ENCODE peak calls at places on chromosomes 11 and 22, in eight cellular contexts. One of them, this sample, is unnamed.

GRCh38 chr11:45741032-45741431 is 63.9 kb upstream of the SLC35C1 start:
- DNase-seq in stomach: no peak
- DNase-seq in HCT116: no peak
- DNase-seq in heart left ventricle: no peak
- DNase-seq in uterus: no peak
- DNase-seq in adrenal gland: no peak
- DNase-seq in Peyer's patch: no peak
- DNase-seq in ovary: no peak
- DNase-seq in this sample: no peak

GRCh38 chr22:46077669-46078099 is 72.6 kb upstream of the PPARA start:
- DNase-seq in stomach: peak
- DNase-seq in HCT116: no peak
- DNase-seq in heart left ventricle: peak
- DNase-seq in uterus: peak
- DNase-seq in adrenal gland: peak
- DNase-seq in Peyer's patch: no peak
- DNase-seq in ovary: no peak
- DNase-seq in this sample: no peak

GRCh38 chr11:131095501-131096185 is 179.4 kb upstream of the SNX19 start:
- DNase-seq in stomach: no peak
- DNase-seq in HCT116: no peak
- DNase-seq in heart left ventricle: no peak
- DNase-seq in uterus: no peak
- DNase-seq in adrenal gland: no peak
- DNase-seq in Peyer's patch: no peak
- DNase-seq in ovary: no peak
- DNase-seq in this sample: no peak

GRCh38 chr11:88352139-88352538 is 14.6 kb upstream of the CTSC start:
- DNase-seq in stomach: no peak
- DNase-seq in HCT116: no peak
- DNase-seq in heart left ventricle: no peak
- DNase-seq in uterus: no peak
- DNase-seq in adrenal gland: no peak
- DNase-seq in Peyer's patch: no peak
- DNase-seq in ovary: no peak
- DNase-seq in this sample: no peak

GRCh38 chr11:75024068-75024449 is 35.3 kb downstream of the NEU3 start:
- DNase-seq in stomach: no peak
- DNase-seq in HCT116: no peak
- DNase-seq in heart left ventricle: no peak
- DNase-seq in uterus: no peak
- DNase-seq in adrenal gland: no peak
- DNase-seq in Peyer's patch: no peak
- DNase-seq in ovary: no peak
- DNase-seq in this sample: no peak

GRCh38 chr22:24105018-24105360 is 76.3 kb upstream of the SUSD2 start:
- DNase-seq in stomach: no peak
- DNase-seq in HCT116: no peak
- DNase-seq in heart left ventricle: peak
- DNase-seq in uterus: no peak
- DNase-seq in adrenal gland: no peak
- DNase-seq in Peyer's patch: no peak
- DNase-seq in ovary: no peak
- DNase-seq in this sample: no peak

GRCh38 chr22:46038516-46039430 is 61.8 kb upstream of the WNT7B start:
- DNase-seq in stomach: no peak
- DNase-seq in HCT116: no peak
- DNase-seq in heart left ventricle: no peak
- DNase-seq in uterus: peak
- DNase-seq in adrenal gland: peak
- DNase-seq in Peyer's patch: peak
- DNase-seq in ovary: peak
- DNase-seq in this sample: no peak

GRCh38 chr11:100759106-100759505 is 72.0 kb downstream of the ARHGAP42 start:
- DNase-seq in stomach: no peak
- DNase-seq in HCT116: no peak
- DNase-seq in heart left ventricle: no peak
- DNase-seq in uterus: no peak
- DNase-seq in adrenal gland: no peak
- DNase-seq in Peyer's patch: no peak
- DNase-seq in ovary: no peak
- DNase-seq in this sample: no peak

GRCh38 chr11:14803846-14804245 is 88.2 kb downstream of the CYP2R1 start:
- DNase-seq in stomach: no peak
- DNase-seq in HCT116: no peak
- DNase-seq in heart left ventricle: no peak
- DNase-seq in uterus: no peak
- DNase-seq in adrenal gland: no peak
- DNase-seq in Peyer's patch: no peak
- DNase-seq in ovary: no peak
- DNase-seq in this sample: no peak

DNA sequence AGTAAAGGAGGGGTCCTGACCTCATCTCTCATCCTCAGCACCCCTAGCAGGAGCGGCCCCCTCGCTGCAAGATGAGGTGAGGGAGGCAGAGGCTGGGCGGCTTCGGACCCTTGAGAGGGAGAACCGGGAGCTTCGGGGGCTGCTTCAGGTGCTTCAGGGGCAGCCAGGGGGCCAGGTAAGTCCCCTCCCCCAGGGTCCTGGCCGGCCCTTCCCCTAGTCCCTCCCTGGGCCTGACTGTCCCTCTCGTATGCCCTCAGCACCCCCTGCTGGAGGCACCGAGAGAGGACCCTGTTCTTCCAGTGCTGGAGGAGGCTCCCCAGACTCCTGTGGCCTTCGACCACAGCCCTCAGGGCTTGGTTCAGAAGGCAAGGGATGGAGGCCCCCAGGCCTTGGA is 3.7 kb downstream of the CCDC88B start:
- DNase-seq in stomach: peak
- DNase-seq in HCT116: no peak
- DNase-seq in heart left ventricle: no peak
- DNase-seq in uterus: no peak
- DNase-seq in adrenal gland: no peak
- DNase-seq in Peyer's patch: peak
- DNase-seq in ovary: no peak
- DNase-seq in this sample: no peak
- H3K4me3 ChIP-seq in stomach: no peak
- H3K4me3 ChIP-seq in HCT116: no peak
- H3K4me3 ChIP-seq in heart left ventricle: no peak
- H3K4me3 ChIP-seq in uterus: no peak
- H3K4me3 ChIP-seq in adrenal gland: no peak
- H3K4me3 ChIP-seq in Peyer's patch: no peak
- H3K4me3 ChIP-seq in ovary: no peak
- H3K4me3 ChIP-seq in this sample: no peak

DNA sequence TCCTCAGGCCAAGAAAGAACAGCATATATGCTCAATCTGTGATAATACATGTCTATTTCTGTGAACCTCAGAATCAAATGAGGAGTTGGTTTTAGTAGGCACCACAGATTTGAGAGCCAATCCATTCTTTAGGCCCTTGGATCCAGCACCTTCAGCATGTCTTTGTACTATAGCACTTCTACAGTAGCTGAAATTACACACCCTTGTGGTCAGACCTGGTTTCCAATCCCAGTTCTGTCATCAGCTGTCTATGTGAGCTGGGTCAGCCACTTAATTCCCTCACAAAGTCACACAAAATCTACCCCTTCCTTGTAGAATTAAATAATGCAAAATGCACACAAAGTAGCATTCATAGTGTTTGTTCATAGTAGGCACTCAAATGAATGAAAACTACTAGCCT is 381.3 kb upstream of the LARGE1 start:
- DNase-seq in stomach: no peak
- DNase-seq in HCT116: no peak
- DNase-seq in heart left ventricle: no peak
- DNase-seq in uterus: no peak
- DNase-seq in adrenal gland: no peak
- DNase-seq in Peyer's patch: no peak
- DNase-seq in ovary: no peak
- DNase-seq in this sample: no peak
- TF ChIP-seq CTCF in stomach: no peak
- TF ChIP-seq CTCF in HCT116: no peak
- TF ChIP-seq CTCF in heart left ventricle: no peak
- TF ChIP-seq CTCF in uterus: no peak
- TF ChIP-seq CTCF in adrenal gland: no peak
- TF ChIP-seq CTCF in Peyer's patch: no peak
- TF ChIP-seq CTCF in ovary: no peak
- TF ChIP-seq CTCF in this sample: no peak

DNA sequence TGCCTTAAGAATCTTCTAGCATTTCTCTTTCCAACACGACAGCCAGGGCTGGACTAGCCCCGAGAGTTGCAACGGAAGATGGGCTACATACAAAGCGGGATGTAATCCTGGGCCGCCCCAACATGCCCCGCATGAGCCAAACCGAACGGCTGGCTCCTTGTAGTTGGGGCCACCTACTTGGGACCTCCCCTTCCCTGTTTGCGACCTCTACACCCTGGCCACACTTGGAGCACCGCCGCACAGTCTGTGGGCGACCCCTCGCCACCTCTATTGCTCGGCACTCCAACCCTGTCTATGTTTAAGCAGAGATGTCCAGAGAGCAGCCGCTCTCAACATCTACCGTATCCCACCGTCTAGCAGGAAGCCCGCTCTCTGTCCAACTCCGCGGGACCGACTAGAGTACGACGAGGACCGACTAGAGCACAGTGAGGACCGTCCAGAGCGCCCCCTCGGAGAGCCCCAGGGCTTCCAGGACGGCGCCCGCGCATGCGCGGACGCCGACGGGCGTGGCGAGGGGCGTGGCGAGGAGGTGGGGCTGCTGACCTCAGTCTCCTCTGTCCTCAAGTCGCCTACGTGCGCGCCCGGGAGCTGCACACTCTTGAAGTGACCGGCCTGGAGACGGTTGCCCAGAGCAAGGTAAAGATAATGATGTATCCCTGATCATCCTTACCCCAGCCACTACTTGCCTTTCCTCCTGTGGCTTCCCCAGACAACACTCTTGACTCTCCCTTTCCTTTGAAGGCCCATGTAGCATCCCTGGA is 32.3 kb downstream of the NEAT1 start:
- DNase-seq in stomach: peak
- DNase-seq in HCT116: peak
- DNase-seq in heart left ventricle: peak
- DNase-seq in uterus: peak
- DNase-seq in adrenal gland: peak
- DNase-seq in Peyer's patch: peak
- DNase-seq in ovary: peak
- DNase-seq in this sample: peak
- TF ChIP-seq POLR2A in stomach: no peak
- TF ChIP-seq POLR2A in HCT116: peak
- TF ChIP-seq POLR2A in heart left ventricle: peak
- TF ChIP-seq POLR2A in uterus: peak
- TF ChIP-seq POLR2A in adrenal gland: peak
- TF ChIP-seq POLR2A in Peyer's patch: peak
- TF ChIP-seq POLR2A in ovary: peak
- TF ChIP-seq POLR2A in this sample: no peak

GRCh38 chr11:107834995-107835394 is 23.6 kb downstream of the SLC35F2 start:
- DNase-seq in stomach: no peak
- DNase-seq in HCT116: no peak
- DNase-seq in heart left ventricle: no peak
- DNase-seq in uterus: no peak
- DNase-seq in adrenal gland: no peak
- DNase-seq in Peyer's patch: no peak
- DNase-seq in ovary: no peak
- DNase-seq in this sample: peak
- H3K4me3 ChIP-seq in stomach: no peak
- H3K4me3 ChIP-seq in HCT116: no peak
- H3K4me3 ChIP-seq in heart left ventricle: no peak
- H3K4me3 ChIP-seq in uterus: no peak
- H3K4me3 ChIP-seq in adrenal gland: no peak
- H3K4me3 ChIP-seq in Peyer's patch: no peak
- H3K4me3 ChIP-seq in ovary: no peak
- H3K4me3 ChIP-seq in this sample: no peak

DNA sequence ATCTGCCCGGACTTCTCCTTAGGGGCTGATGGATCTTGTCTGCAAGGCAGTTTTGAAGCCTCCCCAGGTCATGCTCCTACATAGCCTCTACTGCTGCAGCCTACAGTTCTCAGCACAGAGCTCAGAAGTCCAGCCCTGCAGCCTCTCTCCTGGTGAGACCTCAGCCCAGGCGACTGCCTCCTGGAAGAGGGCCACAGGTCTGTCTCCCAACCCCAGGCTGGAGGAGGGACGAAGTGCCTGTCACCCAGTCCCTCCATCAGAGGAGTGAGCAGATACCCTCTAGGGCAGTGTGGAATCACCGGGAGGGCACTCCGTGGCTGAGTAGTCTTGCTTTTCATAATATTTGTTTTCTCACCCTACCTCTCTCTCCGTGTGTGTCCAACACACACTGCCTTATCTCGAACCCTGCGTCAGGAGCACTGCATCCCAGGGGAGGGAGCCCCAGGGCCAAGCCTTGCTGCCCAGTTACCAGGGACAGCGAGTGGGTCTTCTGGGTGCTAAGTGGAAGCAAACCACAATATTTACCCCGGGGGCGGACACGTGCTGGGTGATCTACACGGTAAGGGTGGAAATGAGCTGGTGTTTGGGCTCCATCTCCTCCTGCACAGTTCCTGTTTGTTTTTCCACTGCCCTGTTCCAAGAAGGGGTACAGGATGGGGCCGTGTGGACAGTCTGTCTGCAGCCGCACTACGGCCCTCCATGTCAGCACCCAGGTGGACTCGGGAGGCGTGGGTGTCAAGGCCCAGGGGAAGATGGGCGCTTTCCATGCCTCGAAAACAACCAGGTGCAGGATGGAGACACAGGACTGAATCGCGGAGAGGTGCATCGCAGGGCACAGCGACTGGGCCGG is 133.8 kb upstream of the HSD17B12 start:
- DNase-seq in stomach: peak
- DNase-seq in HCT116: no peak
- DNase-seq in heart left ventricle: no peak
- DNase-seq in uterus: no peak
- DNase-seq in adrenal gland: peak
- DNase-seq in Peyer's patch: no peak
- DNase-seq in ovary: no peak
- DNase-seq in this sample: no peak
- TF ChIP-seq CTCF in stomach: no peak
- TF ChIP-seq CTCF in HCT116: no peak
- TF ChIP-seq CTCF in heart left ventricle: no peak
- TF ChIP-seq CTCF in uterus: no peak
- TF ChIP-seq CTCF in adrenal gland: no peak
- TF ChIP-seq CTCF in Peyer's patch: no peak
- TF ChIP-seq CTCF in ovary: no peak
- TF ChIP-seq CTCF in this sample: no peak

DNA sequence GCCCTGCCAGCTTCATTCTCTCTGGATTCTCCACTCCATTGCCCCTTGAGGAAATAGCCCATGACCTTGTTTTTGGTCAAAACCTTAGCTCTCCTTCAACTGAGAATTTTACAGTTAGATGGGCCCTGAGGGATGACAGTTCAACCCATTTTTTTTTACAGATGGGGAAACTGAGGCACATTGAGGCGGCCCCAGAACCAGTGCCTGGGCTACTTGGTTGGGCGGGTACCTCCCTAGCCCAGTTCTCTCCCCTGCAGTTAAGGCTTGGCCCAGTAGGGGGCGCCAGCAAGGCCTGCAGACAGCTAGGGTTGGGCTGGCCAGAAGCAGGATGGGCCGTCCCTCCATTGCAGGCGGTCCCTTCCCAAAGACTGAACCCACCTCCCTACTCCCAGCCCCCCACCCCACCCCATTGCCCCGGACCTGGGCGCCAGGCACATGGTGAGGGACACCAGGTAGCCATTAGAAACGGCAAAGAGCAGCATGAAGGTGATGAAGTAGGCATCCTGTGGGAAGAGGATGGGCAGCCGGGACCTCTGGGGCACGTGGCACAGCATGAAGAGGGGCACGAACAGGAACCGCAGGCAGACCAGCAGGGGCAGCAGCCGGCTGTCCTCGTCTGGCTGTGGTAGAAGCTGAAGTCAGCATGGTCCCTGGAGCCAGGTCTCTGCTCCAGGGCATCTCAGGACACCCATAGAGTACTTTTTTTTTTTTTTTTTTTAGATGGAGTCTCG is 7.6 kb downstream of the SLC29A2 start:
- DNase-seq in stomach: peak
- DNase-seq in HCT116: no peak
- DNase-seq in heart left ventricle: no peak
- DNase-seq in uterus: no peak
- DNase-seq in adrenal gland: no peak
- DNase-seq in Peyer's patch: peak
- DNase-seq in ovary: no peak
- DNase-seq in this sample: no peak
- TF ChIP-seq POLR2A in stomach: no peak
- TF ChIP-seq POLR2A in HCT116: no peak
- TF ChIP-seq POLR2A in heart left ventricle: no peak
- TF ChIP-seq POLR2A in uterus: no peak
- TF ChIP-seq POLR2A in adrenal gland: no peak
- TF ChIP-seq POLR2A in Peyer's patch: no peak
- TF ChIP-seq POLR2A in ovary: no peak
- TF ChIP-seq POLR2A in this sample: no peak

This sample was measured in lower leg skin.